ENCODE peak calls at places on chromosome 11, in four cellular contexts. E, C, P and A are unnamed samples. For H3K9me3, the result is how much of the 10 kb centered on the place peaks cover.

GRCh38 chr11:44333271-44334218 is 23.6 kb upstream of the ALX4 start:
- DNase-seq in C (peak), P (no peak), E (no peak), A (no peak)

GRCh38 chr11:14422814-14423182 is 63.8 kb upstream of the RRAS2 start:
- DNase-seq in C (no peak), P (no peak), E (no peak), A (no peak)

GRCh38 chr11:116326146-116326545 is 446.6 kb downstream of the BUD13 start:
- DNase-seq in C (no peak), E (no peak), P (no peak), A (no peak)

GRCh38 chr11:116499396-116500001 is 273.3 kb downstream of the BUD13 start:
- DNase-seq in P (peak), E (peak), C (peak), A (peak)

GRCh38 chr11:21646351-21646750 is 546.5 kb upstream of the ANO5 start:
- DNase-seq in C (no peak), E (no peak), P (no peak), A (no peak)

GRCh38 chr11:8932564-8933180 is at the start of gene C11orf16:
- DNase-seq in E (no peak), C (no peak), P (no peak), A (no peak)

GRCh38 chr11:128662960-128663359 is 30.9 kb upstream of the FLI1 start:
- DNase-seq in E (no peak), C (no peak), P (no peak), A (no peak)

GRCh38 chr11:103623933-103624332 is 412.5 kb upstream of the DDI1 start:
- DNase-seq in E (no peak), C (no peak), P (no peak), A (no peak)

GRCh38 chr11:2699185-2699530 is 636 bp downstream of the KCNQ1OT1 start:
- DNase-seq in P (no peak), C (peak), E (no peak), A (peak)

GRCh38 chr11:70021586-70021985 is 56.5 kb upstream of the ANO1 start:
- DNase-seq in P (no peak), E (no peak), C (no peak), A (peak)

GRCh38 chr11:8267280-8267679 is 3.6 kb upstream of the LMO1 start:
- DNase-seq in P (peak), E (peak), C (no peak), A (peak)

GRCh38 chr11:62611705-62612365 is 740 bp downstream of the EML3 start:
- DNase-seq in C (peak), E (peak), P (peak), A (no peak)

GRCh38 chr11:6660712-6661111 is 5.1 kb upstream of the DCHS1 start:
- DNase-seq in P (no peak), C (no peak), E (no peak), A (no peak)

GRCh38 chr11:69984457-69985261 is 93.5 kb upstream of the ANO1 start:
- DNase-seq in P (no peak), C (no peak), E (no peak), A (no peak)

GRCh38 chr11:75273331-75273988 is 32.9 kb downstream of the TPBGL start:
- DNase-seq in E (peak), C (no peak), P (peak), A (peak)

GRCh38 chr11:90434858-90435257 is 212.0 kb upstream of the CHORDC1 start:
- DNase-seq in P (no peak), E (no peak), C (no peak), A (no peak)

GRCh38 chr11:26105762-26106423 is 226.0 kb upstream of the ANO3 start:
- DNase-seq in E (no peak), C (no peak), P (no peak), A (no peak)

GRCh38 chr11:105229758-105230157 is 90.2 kb upstream of the CARD18 start:
- DNase-seq in C (no peak), P (no peak), E (no peak), A (no peak)

GRCh38 chr11:15779518-15779917 is 576.8 kb downstream of the SOX6 start:
- DNase-seq in P (no peak), C (no peak), E (no peak), A (no peak)

DNA sequence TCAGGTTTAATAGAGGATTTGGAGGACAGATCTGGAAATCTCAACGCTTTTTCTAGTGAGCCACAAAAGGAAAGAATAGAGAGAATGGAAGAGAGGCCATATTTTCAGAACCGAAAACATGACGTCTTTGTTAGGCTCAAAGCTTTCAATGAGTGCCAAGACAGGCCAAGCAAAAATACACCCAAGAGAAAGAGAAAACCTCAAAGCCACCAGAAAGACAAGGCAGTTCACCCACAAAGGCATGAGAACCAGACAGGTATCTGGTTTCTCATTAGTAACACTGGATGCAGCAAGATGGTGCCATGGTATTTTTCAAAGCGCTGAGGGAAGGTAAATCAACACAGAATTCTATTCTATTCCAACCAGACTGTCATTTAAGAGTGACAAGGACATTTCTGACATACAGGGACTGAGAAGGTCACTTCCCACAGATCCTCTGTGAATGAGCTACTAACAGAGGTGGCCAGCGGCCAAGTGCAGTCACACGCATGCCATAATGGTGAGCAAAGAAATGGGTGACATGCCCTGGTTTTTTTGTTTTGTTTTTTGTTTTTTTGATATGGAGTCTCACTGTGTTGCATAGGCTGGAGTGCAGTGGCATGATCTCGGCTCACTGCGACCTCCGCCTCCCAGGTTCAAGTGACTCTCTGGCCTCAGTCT is 41.9 kb downstream of the TOLLIP start:
- DNase-seq in C (no peak), E (no peak), P (no peak), A (no peak)
- TF ChIP-seq POLR2AphosphoS5 in C (no peak), E (no peak), P (no peak), A (no peak)

DNA sequence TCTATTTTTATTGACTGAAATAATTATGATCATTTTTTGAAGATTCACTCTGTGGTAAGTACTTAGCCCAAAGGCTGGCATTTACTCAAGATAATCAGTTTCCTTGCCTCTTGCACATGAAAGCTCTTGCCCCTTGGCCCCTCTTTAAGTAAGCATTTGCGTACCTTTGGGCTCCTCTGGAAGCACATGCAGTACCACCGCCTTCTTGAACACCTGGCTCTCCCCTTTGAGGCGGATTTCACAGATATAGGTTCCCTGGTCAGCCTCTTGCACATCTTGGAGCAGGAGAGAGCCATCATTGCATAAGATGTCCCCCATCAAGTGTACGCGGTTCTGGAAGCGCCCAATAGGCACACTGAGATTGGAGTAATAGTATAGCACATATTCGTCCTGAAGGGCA is 14.5 kb downstream of the JAML start:
- DNase-seq in E (no peak), C (no peak), P (no peak), A (no peak)
- H3K9me3 ChIP-seq in E (under half), C (under half), P (under half), A (under half)

DNA sequence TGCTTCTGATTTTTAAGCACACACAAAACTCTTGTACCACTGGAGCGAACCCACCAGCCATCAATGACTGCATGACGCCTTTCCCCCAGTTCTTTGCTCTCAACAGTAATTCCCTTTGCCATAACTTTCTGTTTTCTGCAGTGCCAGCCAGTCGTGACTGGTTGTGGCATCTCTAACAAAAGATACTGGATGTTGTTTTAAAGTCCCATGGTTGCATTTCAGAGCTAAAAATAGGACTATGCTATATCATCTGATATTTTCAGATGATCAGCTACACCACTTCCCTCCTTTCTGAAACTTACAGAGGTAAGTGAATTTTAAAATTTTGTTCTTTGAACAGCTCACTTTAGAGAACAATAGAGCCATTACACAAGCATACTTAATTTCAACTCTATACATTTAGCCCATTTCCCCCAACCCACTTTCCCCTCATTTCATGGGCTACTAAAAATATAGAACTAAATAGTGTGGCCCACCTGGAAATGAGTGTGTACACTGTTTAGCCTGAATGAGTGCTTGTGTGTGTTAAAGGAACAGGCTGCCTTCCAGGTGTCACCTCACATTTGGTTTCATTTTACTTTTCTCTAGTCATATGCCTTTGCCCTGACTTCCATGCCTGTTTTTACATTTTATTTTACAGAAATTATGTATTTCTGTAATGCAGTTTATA is 136.9 kb upstream of the ZC3H12C start:
- DNase-seq in C (no peak), P (no peak), E (no peak), A (no peak)
- TF ChIP-seq POLR2AphosphoS5 in C (no peak), P (no peak), E (no peak), A (no peak)

DNA sequence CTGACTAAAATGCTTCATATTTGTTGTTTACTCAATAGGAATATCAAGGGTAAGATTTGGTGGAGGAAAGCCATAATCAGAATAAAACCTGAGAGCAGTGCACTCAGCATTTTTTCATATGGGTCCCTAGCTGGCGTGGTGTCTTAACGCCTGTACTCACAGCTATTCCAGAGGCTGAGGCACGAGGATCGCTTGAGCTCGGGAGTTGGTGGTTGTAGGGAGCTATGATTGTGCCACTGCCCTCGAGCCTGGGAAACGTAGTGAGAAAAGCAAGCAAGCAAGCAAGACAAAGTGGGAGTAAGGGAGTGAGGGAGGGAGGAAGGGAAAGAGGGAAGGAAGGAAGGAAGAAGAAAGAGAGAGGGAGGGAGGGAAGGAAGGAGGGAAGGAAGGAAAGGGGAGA is 242.5 kb downstream of the OR4C45 start:
- DNase-seq in C (no peak), P (no peak), E (no peak), A (no peak)
- H3K9me3 ChIP-seq in C (under half), P (under half), E (under half), A (under half)

GRCh38 chr11:19116971-19117759 is at the start of gene ZDHHC13:
- DNase-seq in P (peak), C (peak), E (peak), A (peak)
- TF ChIP-seq POLR2AphosphoS5 in P (peak), C (peak), E (no peak), A (no peak)

DNA sequence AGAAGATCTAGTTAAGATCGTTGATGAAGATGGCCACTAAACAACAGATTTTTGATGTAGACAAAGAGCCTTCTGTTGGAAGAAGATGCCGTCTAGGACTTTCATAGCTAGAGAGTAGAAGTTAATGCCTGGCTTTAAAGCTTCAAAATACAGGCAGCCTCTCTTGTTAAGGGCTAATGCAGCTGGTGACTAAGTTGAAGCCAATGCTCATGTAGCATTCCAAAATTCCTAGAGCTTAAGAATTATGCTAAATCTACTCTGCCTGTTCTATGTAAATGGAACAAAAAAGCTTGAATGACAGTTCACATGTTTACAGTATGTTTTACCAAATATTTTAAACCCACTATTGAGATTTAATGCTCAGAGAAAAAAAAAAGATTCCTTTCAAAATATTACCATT is 492.6 kb downstream of the CNTN5 start:
- DNase-seq in E (no peak), P (no peak), C (no peak), A (no peak)
- H3K9me3 ChIP-seq in E (under half), P (under half), C (under half), A (under half)